ENCODE peak calls at places on chromosomes 5 and 9, in six cellular contexts. J is OCI-LY7, K is stomach, C is lower lobe of right lung, B is heart left ventricle, H is sigmoid colon. Y is an unnamed sample.

GRCh38 chr5:2750758-2751464 is 566 bp downstream of the IRX2 start:
- DNase-seq in B (no peak), K (no peak), C (no peak), H (no peak), J (no peak), Y (no peak)

GRCh38 chr9:134314950-134315715 is 11.1 kb upstream of the RXRA start:
- DNase-seq in K (no peak), B (peak), C (peak), H (peak), J (no peak), Y (no peak)

GRCh38 chr9:70262948-70263347 is 4.2 kb downstream of the SMC5 start:
- DNase-seq in C (no peak), B (no peak), K (no peak), J (no peak), H (no peak), Y (no peak)

GRCh38 chr9:133584559-133585476 is 24.4 kb downstream of the FAM163B start:
- DNase-seq in B (no peak), J (peak), K (no peak), H (no peak), C (no peak), Y (no peak)

GRCh38 chr5:58544195-58544594 is 38.7 kb upstream of the RAB3C start:
- DNase-seq in H (no peak), C (no peak), B (no peak), J (peak), K (no peak), Y (no peak)

GRCh38 chr9:23321049-23321448 is 505.0 kb downstream of the ELAVL2 start:
- DNase-seq in C (no peak), J (no peak), H (no peak), B (no peak), K (no peak), Y (no peak)

GRCh38 chr5:115465416-115465815 is 79.2 kb downstream of the FEM1C start:
- DNase-seq in J (no peak), C (no peak), K (no peak), H (no peak), B (no peak), Y (no peak)

GRCh38 chr5:2748841-2749513 is 2.5 kb downstream of the IRX2 start:
- DNase-seq in B (no peak), J (no peak), C (no peak), H (no peak), K (no peak), Y (no peak)

GRCh38 chr5:43413966-43414365 is 1.8 kb upstream of the CCL28 start:
- DNase-seq in C (no peak), K (no peak), B (no peak), H (no peak), J (no peak), Y (no peak)

GRCh38 chr5:423233-423565 is 19.8 kb upstream of the EXOC3 start:
- DNase-seq in J (no peak), C (no peak), B (no peak), H (peak), K (no peak), Y (no peak)

GRCh38 chr9:8736805-8737204 is 937.2 kb upstream of the DMAC1 start:
- DNase-seq in B (no peak), H (no peak), K (no peak), C (no peak), J (no peak), Y (no peak)

GRCh38 chr5:180784497-180785097 is 18.0 kb downstream of the MGAT1 start:
- DNase-seq in K (peak), B (peak), C (peak), H (peak), J (peak), Y (peak)

GRCh38 chr5:15807861-15808260 is 307.9 kb downstream of the FBXL7 start:
- DNase-seq in H (no peak), B (peak), K (no peak), C (no peak), J (no peak), Y (no peak)

GRCh38 chr9:70924380-70924779 is 197.0 kb downstream of the TRPM3 start:
- DNase-seq in H (no peak), C (no peak), J (no peak), B (no peak), K (no peak), Y (no peak)

GRCh38 chr5:173451031-173451430 is 122.8 kb upstream of the STC2 start:
- DNase-seq in B (no peak), J (peak), C (no peak), K (no peak), H (no peak), Y (peak)

GRCh38 chr5:111146053-111146452 is 53.9 kb downstream of the WDR36 start:
- DNase-seq in J (no peak), B (no peak), C (no peak), H (no peak), K (no peak), Y (no peak)

GRCh38 chr5:97062046-97062445 is 80.4 kb downstream of the LIX1 start:
- DNase-seq in B (no peak), C (no peak), K (no peak), J (no peak), H (no peak), Y (no peak)

GRCh38 chr5:112929336-112930081 is 7.5 kb upstream of the REEP5 start:
- DNase-seq in H (no peak), J (peak), B (no peak), C (no peak), K (no peak), Y (no peak)

GRCh38 chr9:37338218-37338617 is 84.3 kb upstream of the GRHPR start:
- DNase-seq in C (no peak), B (no peak), H (no peak), J (no peak), K (no peak), Y (no peak)

GRCh38 chr9:134299068-134299467 is 27.2 kb upstream of the RXRA start:
- DNase-seq in K (no peak), H (no peak), C (no peak), J (no peak), B (no peak), Y (no peak)

GRCh38 chr9:37729499-37729898 is 24.1 kb upstream of the TRMT10B start:
- DNase-seq in J (no peak), H (no peak), B (no peak), K (no peak), C (no peak), Y (no peak)

GRCh38 chr9:32360983-32361673 is 23.3 kb upstream of the ACO1 start:
- DNase-seq in C (no peak), H (no peak), K (no peak), B (no peak), J (no peak), Y (no peak)

GRCh38 chr5:135541969-135542502 is 6.3 kb upstream of the NEUROG1 start:
- DNase-seq in J (no peak), H (no peak), C (no peak), B (no peak), K (no peak), Y (no peak)

GRCh38 chr5:111494350-111494999 is 17.9 kb downstream of the STARD4 start:
- DNase-seq in J (no peak), K (no peak), H (no peak), C (no peak), B (no peak), Y (no peak)

GRCh38 chr5:1698589-1699316 is 100.9 kb downstream of the MRPL36 start:
- DNase-seq in H (no peak), B (no peak), K (no peak), J (no peak), C (no peak), Y (no peak)

GRCh38 chr5:1743769-1744085 is 55.9 kb downstream of the MRPL36 start:
- DNase-seq in J (no peak), B (peak), C (no peak), K (no peak), H (peak), Y (peak)

GRCh38 chr9:136625101-136626065 is 37.3 kb upstream of the EGFL7 start:
- DNase-seq in K (peak), B (peak), J (no peak), H (peak), C (peak), Y (peak)

GRCh38 chr5:88813805-88814584 is 69.0 kb downstream of the MEF2C start:
- DNase-seq in C (no peak), J (no peak), H (no peak), B (no peak), K (no peak), Y (no peak)

GRCh38 chr9:114538241-114538640 is 33.0 kb upstream of the WHRN start:
- DNase-seq in K (peak), B (no peak), J (peak), H (no peak), C (no peak), Y (no peak)

GRCh38 chr5:2566280-2566679 is 185.2 kb downstream of the IRX2 start:
- DNase-seq in B (no peak), J (no peak), C (no peak), H (no peak), K (no peak), Y (no peak)

GRCh38 chr9:123058834-123059233 is 25.4 kb downstream of the GPR21 start:
- DNase-seq in K (no peak), J (no peak), B (no peak), C (no peak), H (no peak), Y (no peak)

GRCh38 chr5:121748690-121749089 is 103.0 kb upstream of the FTMT start:
- DNase-seq in C (no peak), H (no peak), J (no peak), K (no peak), B (peak), Y (no peak)

GRCh38 chr9:99690573-99690972 is 131.1 kb upstream of the NR4A3 start:
- DNase-seq in H (no peak), C (no peak), K (no peak), B (no peak), J (no peak), Y (no peak)

GRCh38 chr5:172179032-172179989 is 8.7 kb downstream of the STK10 start:
- DNase-seq in H (no peak), C (no peak), J (peak), K (no peak), B (peak), Y (no peak)

GRCh38 chr9:123679330-123679987 is 250.5 kb downstream of the DENND1A start:
- DNase-seq in H (no peak), C (no peak), K (no peak), B (no peak), J (peak), Y (no peak)

GRCh38 chr5:39148983-39149534 is 70.3 kb downstream of the FYB1 start:
- DNase-seq in C (no peak), J (no peak), H (no peak), B (no peak), K (no peak), Y (no peak)
- TF ChIP-seq CTCF in C (no peak), J (peak), H (no peak), B (peak), K (peak), Y (no peak)

GRCh38 chr9:33742051-33742450 is 53.3 kb upstream of the PRSS3 start:
- DNase-seq in K (no peak), B (no peak), H (no peak), C (no peak), J (no peak), Y (no peak)

GRCh38 chr9:33739407-33739806 is 56.0 kb upstream of the PRSS3 start:
- DNase-seq in H (no peak), C (no peak), B (no peak), J (no peak), K (no peak), Y (no peak)

GRCh38 chr9:33734911-33735310 is 60.5 kb upstream of the PRSS3 start:
- DNase-seq in J (no peak), B (no peak), K (no peak), H (no peak), C (no peak), Y (no peak)

GRCh38 chr9:33740075-33740474 is 55.3 kb upstream of the PRSS3 start:
- DNase-seq in C (no peak), J (no peak), B (no peak), K (no peak), H (no peak), Y (no peak)

GRCh38 chr9:33737811-33738606 is 57.4 kb upstream of the PRSS3 start:
- DNase-seq in K (peak), H (no peak), J (peak), B (peak), C (no peak), Y (peak)
- TF ChIP-seq CTCF in K (no peak), H (peak), J (peak), B (peak), C (peak), Y (peak)

DNA sequence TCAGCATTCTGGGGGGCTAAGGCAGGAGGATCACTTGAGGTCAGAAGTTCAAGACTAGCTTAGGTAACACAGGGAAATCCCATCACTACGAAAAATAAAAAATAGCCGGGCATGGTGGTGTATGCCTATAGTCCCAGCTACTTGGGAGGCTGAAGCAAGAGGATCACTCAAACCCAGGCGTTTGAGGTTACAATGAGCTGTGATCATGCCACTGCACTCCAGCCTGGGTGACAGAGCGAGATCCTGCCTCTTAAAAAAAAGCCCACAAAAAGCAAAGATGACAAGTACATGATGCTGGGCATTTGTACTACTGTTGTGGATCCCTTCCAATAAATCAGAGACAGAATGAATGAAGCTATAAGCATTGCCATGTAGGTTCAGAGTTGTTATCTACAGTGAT is 320.1 kb upstream of the PANK3 start:
- DNase-seq in K (no peak), J (no peak), C (no peak), B (no peak), H (no peak), Y (no peak)
- TF ChIP-seq CTCF in K (no peak), J (no peak), C (no peak), B (no peak), H (no peak), Y (no peak)

GRCh38 chr5:31443572-31443971 is 88.3 kb downstream of the DROSHA start:
- DNase-seq in H (no peak), K (no peak), J (no peak), B (no peak), C (no peak), Y (no peak)
- TF ChIP-seq CTCF in H (no peak), K (no peak), J (no peak), B (no peak), C (no peak), Y (no peak)

GRCh38 chr9:113156880-113157279 is 6.1 kb downstream of the SLC31A2 start:
- DNase-seq in J (peak), H (no peak), K (no peak), B (no peak), C (no peak), Y (no peak)
- TF ChIP-seq CTCF in J (peak), H (no peak), K (no peak), B (no peak), C (no peak), Y (no peak)

DNA sequence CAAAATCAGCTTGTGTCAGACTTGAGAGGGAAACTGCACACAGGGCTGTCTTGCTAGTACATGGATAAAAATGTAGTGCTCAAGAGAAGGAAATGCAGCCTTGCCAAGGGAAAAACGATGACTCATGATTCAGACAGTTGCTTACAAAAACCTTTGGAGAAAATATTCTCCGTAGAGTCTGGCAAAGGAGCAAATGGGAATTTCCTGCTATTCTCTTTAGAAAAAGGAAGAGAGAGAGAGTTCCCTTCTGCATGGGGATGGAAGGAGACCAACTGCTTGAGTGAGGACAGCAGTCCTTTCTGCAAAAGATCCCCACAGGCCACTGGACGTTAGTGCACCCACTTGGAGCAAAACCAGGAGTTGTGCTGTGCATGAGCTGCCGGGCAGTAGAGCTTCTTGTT is 7.6 kb downstream of the IFNB1 start:
- DNase-seq in K (no peak), J (no peak), H (peak), C (no peak), B (peak), Y (peak)
- TF ChIP-seq CTCF in K (no peak), J (no peak), H (peak), C (no peak), B (peak), Y (no peak)